ENCODE peak calls at places on chromosome 5, in four cellular contexts. B, Z, A and F are unnamed samples.
A peak's percentile ranks its signal among the peaks of the same experiment; 100 is the strongest.

GRCh38 chr5:1078206-1078605 is 33.7 kb downstream of the SLC12A7 start:
- DNase-seq in Z (no peak), B (no peak), A (no peak), F (no peak)

GRCh38 chr5:173663810-173664526 is 47.5 kb upstream of the BOD1 start:
- DNase-seq in A (no peak), B (no peak), Z (no peak), F (no peak)

GRCh38 chr5:55176176-55176818 is 3.3 kb upstream of the CDC20B start:
- DNase-seq in B (no peak), A (no peak), Z (peak; percentile 64), F (peak; percentile 87)

GRCh38 chr5:3899093-3899492 is 303.5 kb downstream of the IRX1 start:
- DNase-seq in Z (no peak), A (no peak), B (no peak), F (no peak)

GRCh38 chr5:40033411-40033810 is 608.6 kb upstream of the DAB2 start:
- DNase-seq in Z (no peak), A (no peak), B (no peak), F (no peak)

GRCh38 chr5:91787718-91788117 is 404.6 kb upstream of the ARRDC3 start:
- DNase-seq in Z (no peak), A (no peak), B (no peak), F (no peak)

GRCh38 chr5:87411586-87412416 is 929 bp downstream of the CCNH start:
- DNase-seq in B (no peak), Z (peak; percentile 51), A (no peak), F (no peak)

GRCh38 chr5:137191179-137191578 is 307.9 kb downstream of the SPOCK1 start:
- DNase-seq in Z (no peak), B (no peak), A (no peak), F (no peak)

GRCh38 chr5:115524199-115524598 is 20.4 kb downstream of the FEM1C start:
- DNase-seq in Z (no peak), A (no peak), B (no peak), F (no peak)

GRCh38 chr5:137344723-137345322 is 154.3 kb downstream of the SPOCK1 start:
- DNase-seq in Z (peak; percentile 22), B (peak; percentile 57), A (no peak), F (no peak)

GRCh38 chr5:36897616-36898015 is 21.0 kb downstream of the NIPBL start:
- DNase-seq in Z (no peak), B (no peak), A (no peak), F (no peak)

GRCh38 chr5:206406-206805 is 11.5 kb downstream of the CCDC127 start:
- DNase-seq in A (no peak), Z (no peak), B (no peak), F (no peak)

GRCh38 chr5:69517763-69518212 is 25.2 kb downstream of the OCLN start:
- DNase-seq in B (no peak), Z (no peak), A (no peak), F (peak; percentile 26)

GRCh38 chr5:97224112-97224750 is 41.2 kb upstream of the RIOK2 start:
- DNase-seq in Z (no peak), A (no peak), B (no peak), F (no peak)

GRCh38 chr5:154081246-154081645 is 42.5 kb downstream of the MFAP3 start:
- DNase-seq in A (no peak), Z (no peak), B (no peak), F (no peak)